ENCODE peak calls at places on chromosomes 11 and 22, in six cellular contexts. B is H9, C is mesenchymal stem cell, Q is IMR-90, P is trophoblast cell, W is H1. N is an unnamed sample. For H3K27me3, the result is how much of the 10 kb centered on the place peaks cover.

GRCh38 chr11:17392872-17393271 is 4.4 kb upstream of the KCNJ11 start:
- DNase-seq in B (no peak), C (no peak), Q (no peak), P (no peak), W (no peak), N (no peak)

GRCh38 chr22:22733881-22734373 is 89.5 kb downstream of the GGTLC2 start:
- DNase-seq in B (no peak), C (no peak), Q (no peak), P (no peak), W (no peak), N (no peak)

GRCh38 chr11:113021111-113021510 is 59.9 kb downstream of the NCAM1 start:
- DNase-seq in B (no peak), C (no peak), Q (no peak), P (no peak), W (no peak), N (no peak)

GRCh38 chr11:5291207-5291838 is 10.4 kb downstream of the OR51B4 start:
- DNase-seq in B (peak), C (peak), Q (peak), P (no peak), W (no peak), N (no peak)

GRCh38 chr11:1693327-1694063 is 3.5 kb upstream of the KRTAP5-6 start:
- DNase-seq in B (peak), C (peak), Q (peak), P (peak), W (peak), N (peak)

GRCh38 chr11:2300290-2300935 is 1.3 kb downstream of the C11orf21 start:
- DNase-seq in B (no peak), C (no peak), Q (no peak), P (no peak), W (no peak), N (no peak)

GRCh38 chr11:122186439-122187080 is 70.5 kb upstream of the BLID start:
- DNase-seq in B (no peak), C (peak), Q (peak), P (no peak), W (no peak), N (no peak)

GRCh38 chr11:19079643-19080440 is 19.3 kb upstream of the MRGPRX2 start:
- DNase-seq in B (no peak), C (peak), Q (peak), P (peak), W (no peak), N (no peak)

GRCh38 chr11:230431-230830 is 5.7 kb downstream of the SIRT3 start:
- DNase-seq in B (no peak), C (no peak), Q (no peak), P (no peak), W (no peak), N (no peak)

GRCh38 chr22:41563051-41563711 is 2.4 kb downstream of the CSDC2 start:
- DNase-seq in B (peak), C (peak), Q (peak), P (no peak), W (no peak), N (no peak)

GRCh38 chr11:10150800-10151199 is 143.2 kb downstream of the SBF2 start:
- DNase-seq in B (no peak), C (no peak), Q (no peak), P (no peak), W (no peak), N (no peak)

GRCh38 chr11:47514825-47515647 is 37.9 kb downstream of the CELF1 start:
- DNase-seq in B (peak), C (peak), Q (peak), P (no peak), W (no peak), N (no peak)

GRCh38 chr11:1220941-1221721 is 1.7 kb upstream of the MUC5B start:
- DNase-seq in B (peak), C (no peak), Q (no peak), P (no peak), W (peak), N (no peak)

GRCh38 chr11:70502677-70503076 is 104.3 kb downstream of the CTTN start:
- DNase-seq in B (no peak), C (no peak), Q (no peak), P (no peak), W (no peak), N (no peak)

GRCh38 chr11:88051386-88051785 is 123.9 kb downstream of the RAB38 start:
- DNase-seq in B (no peak), C (peak), Q (peak), P (no peak), W (no peak), N (no peak)

GRCh38 chr11:31799036-31799793 is 11.9 kb downstream of the PAX6 start:
- DNase-seq in B (no peak), C (no peak), Q (no peak), P (no peak), W (no peak), N (no peak)

GRCh38 chr11:101444164-101444563 is 139.6 kb downstream of the TRPC6 start:
- DNase-seq in B (no peak), C (no peak), Q (no peak), P (no peak), W (no peak), N (no peak)

GRCh38 chr11:95358516-95359322 is 127.7 kb upstream of the SESN3 start:
- DNase-seq in B (no peak), C (no peak), Q (no peak), P (no peak), W (no peak), N (no peak)

GRCh38 chr11:43601511-43601910 is 79.0 kb upstream of the HSD17B12 start:
- DNase-seq in B (no peak), C (no peak), Q (no peak), P (no peak), W (no peak), N (no peak)

GRCh38 chr11:29293825-29294224 is 723.0 kb downstream of the KCNA4 start:
- DNase-seq in B (no peak), C (peak), Q (peak), P (no peak), W (no peak), N (no peak)

GRCh38 chr11:27673979-27674663 is 26.1 kb downstream of the BDNF start:
- DNase-seq in B (no peak), C (no peak), Q (no peak), P (no peak), W (no peak), N (no peak)

GRCh38 chr22:41242396-41243117 is 1.8 kb upstream of the CHADL start:
- DNase-seq in B (no peak), C (peak), Q (no peak), P (no peak), W (no peak), N (no peak)

GRCh38 chr11:104876838-104877500 is 21.3 kb downstream of the CASP12 start:
- DNase-seq in B (no peak), C (no peak), Q (no peak), P (no peak), W (no peak), N (no peak)

GRCh38 chr11:132941024-132941646 is 591.2 kb downstream of the OPCML start:
- DNase-seq in B (no peak), C (peak), Q (peak), P (no peak), W (no peak), N (peak)

DNA sequence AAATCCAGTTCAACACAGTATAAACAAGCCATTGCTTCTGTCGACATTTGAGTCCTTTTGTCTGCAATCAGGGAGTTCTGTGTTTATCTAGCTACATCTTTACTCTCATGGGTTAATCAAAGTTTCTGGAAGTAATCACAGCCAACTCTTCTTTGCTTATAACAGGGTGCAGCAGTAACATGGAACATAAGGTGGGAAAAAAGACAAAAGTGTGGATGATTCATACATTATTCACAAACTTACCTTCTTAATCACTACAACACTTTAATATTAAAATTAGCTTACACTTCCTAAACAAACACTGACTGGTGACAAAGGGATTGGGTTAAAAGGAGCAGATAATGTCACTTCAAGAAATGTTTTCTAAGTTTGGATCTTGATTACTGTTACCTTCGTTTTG is 44.7 kb downstream of the SNX19 start:
- DNase-seq in B (no peak), C (no peak), Q (no peak), P (no peak), W (no peak), N (no peak)
- H3K27me3 ChIP-seq in B (under half), C (under half), Q (under half), P (under half), W (under half), N (under half)

DNA sequence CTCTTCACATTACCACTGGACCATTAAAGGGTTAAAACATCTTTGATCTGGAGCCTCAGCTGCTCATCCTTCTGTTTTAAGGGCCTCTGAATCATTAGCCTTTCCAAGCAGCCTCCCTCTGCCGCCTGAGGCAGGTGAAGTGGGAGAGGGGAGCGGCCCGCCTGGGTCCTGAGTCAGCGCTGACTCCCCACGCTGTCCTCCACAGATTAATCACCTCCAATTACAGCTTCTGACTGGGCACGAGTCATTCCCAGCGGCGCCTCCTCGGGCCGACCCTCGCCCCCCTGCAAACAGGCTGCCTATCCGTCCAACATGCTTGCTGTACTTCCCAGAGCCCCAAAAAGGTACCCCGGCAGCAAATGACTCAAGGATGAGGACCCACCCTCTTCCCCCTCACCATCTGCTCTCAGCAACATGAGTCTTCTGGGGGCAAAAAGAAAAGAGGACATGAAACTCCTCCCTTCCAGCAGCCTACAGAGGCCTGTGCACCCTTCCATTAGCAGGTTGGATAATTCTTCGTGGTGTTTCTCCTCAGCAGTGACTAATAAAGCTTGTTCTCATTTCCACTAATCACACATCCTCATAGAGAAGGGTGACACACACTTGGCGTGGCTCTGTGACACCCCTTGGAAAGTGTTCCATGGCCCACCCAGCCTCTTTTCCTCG is 44.3 kb upstream of the JAM3 start:
- DNase-seq in B (no peak), C (no peak), Q (peak), P (peak), W (no peak), N (no peak)
- H2AFZ ChIP-seq in B (no peak), C (no peak), Q (peak), P (no peak), W (no peak), N (no peak)

GRCh38 chr11:110773442-110773841 is 61.2 kb upstream of the ARHGAP20 start:
- DNase-seq in B (no peak), C (no peak), Q (no peak), P (no peak), W (no peak), N (no peak)
- H4K8ac ChIP-seq in B (no peak), C (no peak), Q (no peak), P (no peak), W (no peak), N (no peak)

GRCh38 chr11:20612416-20612815 is 13.0 kb downstream of the SLC6A5 start:
- DNase-seq in B (no peak), C (no peak), Q (no peak), P (no peak), W (no peak), N (no peak)

GRCh38 chr11:20611892-20612291 is 12.5 kb downstream of the SLC6A5 start:
- DNase-seq in B (no peak), C (peak), Q (no peak), P (no peak), W (no peak), N (no peak)

GRCh38 chr11:20610825-20611224 is 11.4 kb downstream of the SLC6A5 start:
- DNase-seq in B (no peak), C (no peak), Q (no peak), P (no peak), W (no peak), N (no peak)

GRCh38 chr11:20609727-20610707 is 10.6 kb downstream of the SLC6A5 start:
- DNase-seq in B (peak), C (peak), Q (peak), P (peak), W (peak), N (peak)

GRCh38 chr11:20611445-20611844 is 12.0 kb downstream of the SLC6A5 start:
- DNase-seq in B (no peak), C (no peak), Q (no peak), P (no peak), W (no peak), N (no peak)
- H3K27me3 ChIP-seq in B (under half), C (half or more), Q (under half), P (under half), W (under half), N (under half)

DNA sequence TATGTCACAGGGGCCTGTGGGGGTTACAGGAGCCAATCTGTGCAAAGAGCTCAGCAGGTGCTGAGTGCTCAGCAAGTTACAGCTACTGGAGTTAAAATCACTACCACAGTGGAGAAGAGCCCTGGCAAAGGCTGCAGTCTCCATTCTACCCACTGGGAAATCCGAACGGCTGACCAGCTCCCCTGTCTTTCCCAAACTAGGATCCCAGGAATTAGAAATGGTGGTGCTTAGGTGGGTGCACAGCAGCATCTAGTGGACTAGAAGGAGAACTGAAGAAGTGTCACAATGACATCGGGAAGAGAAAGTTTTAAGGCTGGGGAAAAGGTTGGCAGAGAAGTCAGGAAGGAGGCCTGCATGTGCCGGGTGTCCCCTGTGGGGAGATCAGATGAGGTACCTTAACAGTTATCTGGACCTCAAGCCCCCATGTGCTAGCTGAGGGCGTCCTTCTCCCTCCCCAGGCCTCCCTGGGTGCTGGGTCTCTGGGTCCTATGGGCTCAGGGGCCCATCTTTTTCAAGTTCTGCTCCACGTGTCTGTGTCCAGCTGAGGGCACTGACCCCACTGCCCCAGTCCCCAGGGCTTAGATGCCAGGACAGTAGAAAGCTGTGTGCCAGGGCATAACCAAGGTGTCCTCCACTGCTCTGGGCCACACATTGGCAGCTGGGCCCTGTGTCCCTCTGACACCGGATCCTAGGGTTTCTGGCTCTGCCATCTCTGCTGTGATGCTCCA is 1.9 kb downstream of the PIWIL3 start:
- DNase-seq in B (peak), C (peak), Q (peak), P (no peak), W (peak), N (peak)
- H2AFZ ChIP-seq in B (no peak), C (no peak), Q (peak), P (no peak), W (peak), N (peak)

N was measured in neuronal stem cell.